ENCODE peak calls at places on chromosomes 3 and 15, in seven cellular contexts. F is RWPE1; U is activated T-helper 1 cell treated with Interleukin-2 at 50 U/mL for 16 hours; Z is activated T-cell treated with anti-CD3 and anti-CD28 coated beads, Interleukin-2, amount 50 U/mL, for 72 hours; H is hepatocyte; J is mesothelial cell of epicardium; O is NCI-H526. S is an unnamed sample.

GRCh38 chr3:110743202-110743601 is 328.4 kb upstream of the NECTIN3 start:
- DNase-seq in J (no peak), U (no peak), Z (no peak), H (peak), F (no peak), O (peak), S (no peak)

GRCh38 chr15:73244333-73244732 is 124.4 kb downstream of the HCN4 start:
- DNase-seq in U (no peak), O (peak), F (no peak), Z (peak), H (peak), J (no peak), S (no peak)

GRCh38 chr15:76947454-76947853 is 15.9 kb downstream of the RCN2 start:
- DNase-seq in Z (no peak), J (no peak), F (no peak), U (no peak), H (no peak), O (no peak), S (no peak)

GRCh38 chr15:89772933-89773583 is 3.1 kb upstream of the MESP2 start:
- DNase-seq in U (no peak), F (no peak), H (no peak), O (no peak), Z (no peak), J (no peak), S (no peak)

GRCh38 chr3:122074621-122075265 is 19.6 kb downstream of the CD86 start:
- DNase-seq in F (no peak), O (no peak), J (no peak), U (no peak), Z (peak), H (no peak), S (no peak)

GRCh38 chr15:61421938-61422337 is 192.8 kb upstream of the RORA start:
- DNase-seq in U (no peak), F (no peak), J (no peak), Z (no peak), O (no peak), H (peak), S (no peak)

GRCh38 chr15:87207945-87208580 is 1048.5 kb downstream of the NTRK3 start:
- DNase-seq in U (no peak), Z (no peak), H (no peak), O (no peak), J (no peak), F (peak), S (no peak)

GRCh38 chr3:143283432-143284128 is 164.0 kb downstream of the CHST2 start:
- DNase-seq in F (peak), U (no peak), O (no peak), Z (peak), H (no peak), J (no peak), S (no peak)

GRCh38 chr3:45223889-45224730 is 2.0 kb downstream of the TMEM158 start:
- DNase-seq in H (no peak), U (no peak), Z (no peak), F (no peak), J (no peak), O (no peak), S (no peak)

GRCh38 chr15:86444527-86444926 is 364.9 kb downstream of the AGBL1 start:
- DNase-seq in U (no peak), F (peak), H (peak), Z (no peak), O (no peak), J (no peak), S (no peak)

GRCh38 chr3:62554264-62554799 is 181.0 kb upstream of the FEZF2 start:
- DNase-seq in J (no peak), O (no peak), H (no peak), Z (no peak), U (no peak), F (no peak), S (no peak)

GRCh38 chr3:175573226-175573625 is 714.1 kb downstream of the NAALADL2 start:
- DNase-seq in J (no peak), H (no peak), O (no peak), U (no peak), F (no peak), Z (no peak), S (no peak)

GRCh38 chr3:55633333-55633732 is 146.2 kb upstream of the WNT5A start:
- DNase-seq in F (no peak), O (no peak), Z (no peak), H (no peak), J (no peak), U (no peak), S (no peak)

GRCh38 chr15:63532307-63532744 is 27.9 kb downstream of the USP3 start:
- DNase-seq in U (no peak), O (no peak), Z (no peak), H (no peak), F (no peak), J (no peak), S (no peak)

GRCh38 chr3:191330309-191330712 is at the start of gene UTS2B:
- DNase-seq in J (no peak), H (peak), U (no peak), Z (no peak), F (peak), O (no peak), S (no peak)